ENCODE peak calls at places on chromosome 19, in nine cellular contexts. R, V, A, K, F, P, E, U and H are unnamed samples.

GRCh38 chr19:28612275-28612769 is 600.6 kb downstream of the UQCRFS1 start:
- DNase-seq in R (no peak), K (no peak), U (no peak), V (no peak), P (no peak), F (no peak), A (no peak), E (no peak), H (no peak)

GRCh38 chr19:33232656-33233055 is 7.0 kb upstream of the SLC7A10 start:
- DNase-seq in E (no peak), P (no peak), F (no peak), R (no peak), K (no peak), U (peak), V (no peak), A (no peak), H (no peak)

GRCh38 chr19:47319923-47320871 is 10.5 kb downstream of the C5AR1 start:
- DNase-seq in R (no peak), U (no peak), F (no peak), K (no peak), V (no peak), P (no peak), A (no peak), E (no peak), H (no peak)

GRCh38 chr19:23528376-23528775 is 133.1 kb upstream of the ZNF91 start:
- DNase-seq in E (no peak), P (no peak), U (no peak), F (peak), A (no peak), R (no peak), V (no peak), K (no peak), H (peak)

GRCh38 chr19:11418518-11419506 is at the start of gene RGL3:
- DNase-seq in K (no peak), R (no peak), P (no peak), V (no peak), E (no peak), A (no peak), F (no peak), U (peak), H (peak)

GRCh38 chr19:33904681-33905080 is 108.0 kb downstream of the KCTD15 start:
- DNase-seq in P (no peak), A (no peak), F (peak), R (no peak), K (no peak), U (peak), V (no peak), E (no peak), H (peak)

GRCh38 chr19:46813570-46814358 is 25.4 kb upstream of the SLC1A5 start:
- DNase-seq in R (no peak), K (peak), A (no peak), U (peak), E (no peak), V (peak), P (no peak), F (no peak), H (no peak)

GRCh38 chr19:46213156-46213555 is 16.4 kb upstream of the IGFL1 start:
- DNase-seq in U (no peak), E (no peak), R (no peak), A (no peak), F (no peak), K (no peak), V (no peak), P (no peak), H (no peak)

GRCh38 chr19:2239771-2240770 is 3.4 kb downstream of the SF3A2 start:
- DNase-seq in F (no peak), K (no peak), A (peak), V (peak), P (no peak), U (no peak), R (peak), E (no peak), H (peak)

GRCh38 chr19:6750062-6750461 is 10.6 kb downstream of the TRIP10 start:
- DNase-seq in V (no peak), F (no peak), K (peak), R (no peak), P (no peak), A (no peak), E (no peak), U (peak), H (no peak)

GRCh38 chr19:5936308-5936980 is 22.4 kb downstream of the CAPS start:
- DNase-seq in U (peak), R (no peak), V (no peak), K (no peak), A (no peak), E (no peak), F (no peak), P (no peak), H (no peak)

GRCh38 chr19:48506138-48506733 is 5.4 kb downstream of the LMTK3 start:
- DNase-seq in E (no peak), V (no peak), P (no peak), F (no peak), K (no peak), A (no peak), R (peak), U (peak), H (peak)

GRCh38 chr19:30255783-30256509 is 116.2 kb upstream of the ZNF536 start:
- DNase-seq in A (no peak), K (no peak), U (no peak), P (no peak), V (no peak), E (no peak), F (no peak), R (no peak), H (no peak)

GRCh38 chr19:35248310-35249145 is at the start of gene LSR:
- DNase-seq in E (peak), K (peak), A (peak), P (peak), F (peak), R (no peak), V (no peak), U (peak), H (no peak)

GRCh38 chr19:33201886-33202545 is 7.9 kb downstream of the LRP3 start:
- DNase-seq in P (no peak), F (no peak), V (no peak), E (no peak), A (no peak), R (no peak), U (no peak), K (no peak), H (no peak)

GRCh38 chr19:32404939-32405430 is 585 bp upstream of the DPY19L3 start:
- DNase-seq in P (peak), V (peak), E (no peak), K (peak), R (peak), U (peak), F (no peak), A (no peak), H (peak)

GRCh38 chr19:6415592-6416190 is 8.9 kb downstream of the KHSRP start:
- DNase-seq in R (no peak), P (no peak), V (no peak), U (no peak), E (no peak), K (no peak), F (no peak), A (no peak), H (no peak)

GRCh38 chr19:29571181-29571580 is 34.9 kb upstream of the POP4 start:
- DNase-seq in A (no peak), E (no peak), V (no peak), U (no peak), K (no peak), F (no peak), P (no peak), R (no peak), H (no peak)

GRCh38 chr19:1648926-1649541 is 3.4 kb downstream of the TCF3 start:
- DNase-seq in F (no peak), E (no peak), A (no peak), V (no peak), K (no peak), R (no peak), U (no peak), P (no peak), H (no peak)

GRCh38 chr19:55070755-55071502 is 4.7 kb upstream of the EPS8L1 start:
- DNase-seq in P (no peak), E (no peak), K (peak), V (no peak), U (no peak), F (no peak), R (no peak), A (no peak), H (peak)

GRCh38 chr19:2529473-2529918 is 53.6 kb downstream of the GADD45B start:
- DNase-seq in F (peak), E (no peak), U (no peak), P (no peak), A (no peak), R (no peak), K (peak), V (no peak), H (peak)

GRCh38 chr19:17739121-17739875 is 12.0 kb upstream of the FCHO1 start:
- DNase-seq in R (no peak), V (no peak), U (peak), K (no peak), A (no peak), P (no peak), F (no peak), E (no peak), H (no peak)

GRCh38 chr19:4369888-4370260 is 26.5 kb downstream of the MPND start:
- DNase-seq in V (peak), A (peak), F (no peak), K (no peak), P (peak), U (peak), E (peak), R (peak), H (no peak)

GRCh38 chr19:49413348-49413747 is 9.9 kb downstream of the PTH2 start:
- DNase-seq in E (no peak), R (no peak), V (no peak), P (no peak), A (no peak), K (no peak), U (no peak), F (no peak), H (no peak)

GRCh38 chr19:31530781-31531180 is 181.5 kb upstream of the TSHZ3 start:
- DNase-seq in V (no peak), E (no peak), K (no peak), F (no peak), R (no peak), U (no peak), A (no peak), P (no peak), H (no peak)